ENCODE peak calls at places on chromosomes 12 and 14, in four cellular contexts. One of them, this sample, is unnamed.

GRCh38 chr12:26435005-26435404 is 239.6 kb downstream of the SSPN start:
- DNase-seq in GM12878: no peak
- DNase-seq in HepG2: no peak
- DNase-seq in K562: no peak
- DNase-seq in this sample: no peak

GRCh38 chr14:94761348-94761998 is 8.4 kb downstream of the GSC start:
- DNase-seq in GM12878: no peak
- DNase-seq in HepG2: no peak
- DNase-seq in K562: no peak
- DNase-seq in this sample: no peak

GRCh38 chr14:31926123-31926522 is 151.0 kb upstream of the ARHGAP5 start:
- DNase-seq in HepG2: peak; percentile 87
- DNase-seq in K562: peak; percentile 26
- DNase-seq in GM12878: no peak
- DNase-seq in this sample: no peak

GRCh38 chr14:35362441-35362840 is 42.1 kb downstream of the NFKBIA start:
- DNase-seq in HepG2: no peak
- DNase-seq in K562: no peak
- DNase-seq in GM12878: no peak
- DNase-seq in this sample: no peak

GRCh38 chr12:132026796-132027500 is 77.2 kb downstream of the EP400 start:
- DNase-seq in HepG2: no peak
- DNase-seq in K562: no peak
- DNase-seq in GM12878: no peak
- DNase-seq in this sample: no peak

GRCh38 chr14:90547968-90548367 is 151.1 kb downstream of the CALM1 start:
- DNase-seq in HepG2: no peak
- DNase-seq in GM12878: no peak
- DNase-seq in K562: no peak
- DNase-seq in this sample: no peak

GRCh38 chr12:54282949-54283593 is 2.5 kb downstream of the HNRNPA1 start:
- DNase-seq in GM12878: no peak
- DNase-seq in K562: peak; percentile 8
- DNase-seq in HepG2: no peak
- DNase-seq in this sample: no peak

GRCh38 chr12:98725481-98726247 is 80.6 kb downstream of the APAF1 start:
- DNase-seq in GM12878: no peak
- DNase-seq in K562: no peak
- DNase-seq in HepG2: peak; percentile 28
- DNase-seq in this sample: peak; percentile 62

GRCh38 chr12:16520328-16520727 is 85.6 kb downstream of the LMO3 start:
- DNase-seq in HepG2: no peak
- DNase-seq in K562: no peak
- DNase-seq in GM12878: no peak
- DNase-seq in this sample: no peak

GRCh38 chr12:12461281-12461922 is 101.3 kb downstream of the DUSP16 start:
- DNase-seq in HepG2: no peak
- DNase-seq in K562: no peak
- DNase-seq in GM12878: no peak
- DNase-seq in this sample: no peak

GRCh38 chr12:6752181-6752930 is 585 bp downstream of the MLF2 start:
- DNase-seq in GM12878: no peak
- DNase-seq in K562: peak; percentile 62
- DNase-seq in HepG2: peak; percentile 51
- DNase-seq in this sample: peak; percentile 54

GRCh38 chr12:7142057-7142644 is 12.0 kb downstream of the CLSTN3 start:
- DNase-seq in K562: peak; percentile 53
- DNase-seq in HepG2: peak; percentile 41
- DNase-seq in GM12878: no peak
- DNase-seq in this sample: peak; percentile 78

GRCh38 chr14:80954771-80955299 is 586 bp upstream of the TSHR start:
- DNase-seq in K562: peak; percentile 49
- DNase-seq in GM12878: no peak
- DNase-seq in HepG2: peak; percentile 68
- DNase-seq in this sample: peak; percentile 85

GRCh38 chr12:92151916-92152315 is 6.3 kb upstream of the BTG1 start:
- DNase-seq in GM12878: no peak
- DNase-seq in K562: no peak
- DNase-seq in HepG2: no peak
- DNase-seq in this sample: no peak

GRCh38 chr14:102610968-102611811 is 18.7 kb downstream of the RCOR1 start:
- DNase-seq in K562: no peak
- DNase-seq in GM12878: peak; percentile 48
- DNase-seq in HepG2: no peak
- DNase-seq in this sample: no peak

DNA sequence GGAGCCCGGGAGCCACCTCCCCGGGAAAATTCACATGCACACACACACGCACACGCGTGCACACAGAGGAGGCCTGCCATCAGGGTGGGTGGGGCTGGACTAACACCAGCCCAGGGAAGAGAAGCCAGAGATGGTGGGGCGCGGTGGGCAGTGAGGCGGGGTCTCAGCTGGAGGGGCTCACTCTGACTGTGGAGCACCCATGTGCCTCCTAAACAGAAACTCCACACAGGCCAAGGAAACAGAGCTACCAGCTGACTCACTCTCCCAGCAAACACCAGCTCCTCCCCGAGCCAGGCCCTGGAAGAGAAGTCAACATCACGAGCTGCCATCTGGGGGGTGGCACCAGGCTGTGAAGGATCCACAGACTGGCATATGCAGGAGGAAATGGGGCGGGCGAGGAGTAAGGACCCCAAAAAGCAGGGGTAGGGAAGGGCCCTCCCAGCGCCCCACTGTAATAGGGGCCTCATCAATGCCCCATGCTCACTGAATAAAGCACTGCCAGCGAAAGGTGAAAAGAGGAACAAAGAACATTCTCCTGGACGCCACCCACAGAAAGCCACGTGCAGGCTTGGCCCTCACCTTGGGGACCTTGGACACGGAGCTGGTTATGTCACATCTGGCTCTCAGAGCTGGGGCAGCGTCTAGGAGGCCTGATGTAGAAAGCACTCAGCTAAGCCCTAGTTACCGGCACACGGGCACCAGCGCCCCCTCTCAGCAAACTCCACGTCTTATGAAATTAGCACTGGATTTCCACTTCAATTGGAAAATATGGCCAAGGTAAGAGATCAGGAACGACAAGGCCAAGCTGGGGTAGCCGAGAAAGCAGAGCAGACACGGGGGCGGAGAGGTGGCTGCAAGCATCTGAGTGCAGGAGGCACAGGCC is 8.4 kb upstream of the INF2 start:
- DNase-seq in HepG2: peak; percentile 73
- DNase-seq in GM12878: no peak
- DNase-seq in K562: no peak
- DNase-seq in this sample: no peak
- TF ChIP-seq NR2C2 in HepG2: peak; percentile 30
- TF ChIP-seq NR2C2 in GM12878: no peak
- TF ChIP-seq NR2C2 in K562: no peak
- TF ChIP-seq NR2C2 in this sample: no peak

GRCh38 chr12:123995023-123995422 is 22.0 kb downstream of the ZNF664 start:
- DNase-seq in GM12878: no peak
- DNase-seq in HepG2: no peak
- DNase-seq in K562: no peak
- DNase-seq in this sample: no peak
- TF ChIP-seq NR2C2 in GM12878: no peak
- TF ChIP-seq NR2C2 in HepG2: no peak
- TF ChIP-seq NR2C2 in K562: no peak
- TF ChIP-seq NR2C2 in this sample: no peak

DNA sequence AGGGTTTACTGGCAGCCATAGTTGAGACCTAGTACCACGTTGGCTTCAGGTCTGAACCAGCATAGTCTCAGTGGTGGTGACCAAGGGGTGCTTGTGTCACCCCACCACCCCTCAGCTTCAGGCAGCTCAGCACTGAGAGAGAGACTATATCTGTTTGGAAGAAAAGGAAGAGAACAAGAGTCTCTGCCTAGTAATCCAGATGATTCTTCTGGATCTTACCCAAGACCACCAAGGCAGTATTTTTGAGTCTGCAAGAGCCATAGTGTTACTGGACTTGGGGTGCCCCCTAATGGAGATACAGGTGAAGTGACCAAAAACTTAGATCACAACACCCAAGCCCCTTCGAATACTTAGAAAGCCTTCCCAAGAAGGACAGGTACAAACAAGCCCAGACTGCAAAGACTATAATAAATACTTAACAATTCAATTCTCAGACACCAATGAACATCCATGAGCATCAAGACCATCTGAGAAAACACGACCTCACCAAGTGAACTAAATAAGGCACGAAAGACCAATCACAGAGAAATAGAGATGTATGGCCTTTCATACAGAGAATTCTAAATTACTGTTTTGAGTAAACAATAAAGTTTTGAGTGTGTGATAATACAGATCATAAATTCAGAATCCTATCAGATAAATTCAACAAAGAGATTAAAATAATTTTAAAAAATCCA is 107.0 kb downstream of the HELB start:
- DNase-seq in GM12878: no peak
- DNase-seq in HepG2: peak; percentile 34
- DNase-seq in K562: no peak
- DNase-seq in this sample: peak; percentile 45
- TF ChIP-seq NR2C2 in GM12878: no peak
- TF ChIP-seq NR2C2 in HepG2: no peak
- TF ChIP-seq NR2C2 in K562: no peak
- TF ChIP-seq NR2C2 in this sample: no peak

GRCh38 chr12:20438307-20438779 is 70.0 kb downstream of the PDE3A start:
- DNase-seq in HepG2: no peak
- DNase-seq in GM12878: no peak
- DNase-seq in K562: no peak
- DNase-seq in this sample: no peak
- TF ChIP-seq NR2C2 in HepG2: no peak
- TF ChIP-seq NR2C2 in GM12878: no peak
- TF ChIP-seq NR2C2 in K562: no peak
- TF ChIP-seq NR2C2 in this sample: no peak

DNA sequence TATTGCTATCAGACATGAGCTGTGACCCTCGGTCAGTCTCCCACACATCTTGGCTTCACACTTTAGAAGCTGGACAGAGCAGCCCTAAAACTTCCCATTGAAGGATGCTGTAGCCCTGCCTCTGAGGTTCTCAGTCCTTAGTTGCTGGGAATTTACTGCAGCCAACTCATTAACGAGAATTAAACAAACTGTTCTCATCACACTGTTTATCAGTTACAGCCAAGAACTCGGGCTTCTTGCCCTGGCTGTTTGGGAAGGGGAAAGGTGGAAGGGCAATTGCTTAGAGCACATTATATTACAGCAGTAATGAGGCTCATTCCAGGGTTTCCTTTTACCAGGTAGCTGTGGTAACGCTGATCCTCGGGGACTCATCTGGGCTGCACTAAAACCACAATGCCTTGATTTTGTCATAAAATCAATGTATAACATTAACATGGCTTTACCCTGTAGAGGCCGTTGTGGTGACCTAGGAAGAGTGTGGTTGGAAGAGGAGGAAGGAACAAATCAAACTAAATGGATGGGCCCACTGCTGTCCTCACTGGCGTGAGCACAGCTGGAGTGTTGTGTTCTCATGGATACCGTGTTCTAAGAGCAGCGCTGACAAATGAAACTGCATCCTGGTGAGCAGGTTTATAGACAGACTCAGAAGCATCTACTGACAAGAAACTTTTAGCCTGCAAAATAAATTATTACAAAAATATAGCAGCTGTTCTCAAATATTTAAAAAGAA is 87.0 kb downstream of the GPR135 start:
- DNase-seq in K562: no peak
- DNase-seq in HepG2: no peak
- DNase-seq in GM12878: no peak
- DNase-seq in this sample: no peak
- TF ChIP-seq NR2C2 in K562: no peak
- TF ChIP-seq NR2C2 in HepG2: no peak
- TF ChIP-seq NR2C2 in GM12878: no peak
- TF ChIP-seq NR2C2 in this sample: no peak

DNA sequence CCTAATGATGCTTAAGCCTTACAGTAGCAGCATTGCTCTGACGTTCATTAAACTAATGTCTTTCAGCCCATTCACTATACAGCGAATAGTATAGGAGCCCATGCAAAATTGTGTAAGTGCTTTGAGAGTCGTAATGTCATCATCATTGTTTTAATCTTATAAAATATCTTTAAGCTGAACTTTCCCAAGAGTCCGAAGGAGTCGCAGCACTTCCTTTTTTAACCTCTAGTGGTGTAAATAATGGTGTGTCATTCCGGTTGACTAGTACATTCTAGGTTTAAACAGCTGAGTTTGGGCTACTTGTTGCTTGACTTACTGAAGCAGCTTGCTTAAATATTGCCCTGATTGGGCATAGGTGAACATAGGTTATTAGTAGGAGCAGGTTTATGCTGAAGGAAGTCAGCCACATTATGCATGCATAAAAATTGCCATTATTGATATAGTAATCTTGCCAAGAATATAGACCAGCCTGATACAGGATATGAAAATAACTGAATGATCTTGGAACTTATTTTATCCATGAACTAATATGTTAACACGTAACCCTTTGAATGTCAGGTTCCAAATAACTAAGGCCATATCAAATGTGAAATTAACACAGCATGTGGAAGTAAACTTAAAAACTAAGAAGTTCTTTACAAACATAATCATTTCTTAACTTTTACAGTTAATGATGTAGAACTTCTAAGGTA is 2.6 kb downstream of the WNK1 start:
- DNase-seq in GM12878: no peak
- DNase-seq in K562: peak; percentile 15
- DNase-seq in HepG2: peak; percentile 70
- DNase-seq in this sample: no peak
- TF ChIP-seq NR2C2 in GM12878: no peak
- TF ChIP-seq NR2C2 in K562: no peak
- TF ChIP-seq NR2C2 in HepG2: no peak
- TF ChIP-seq NR2C2 in this sample: no peak

GRCh38 chr12:66960704-66961690 is 282.1 kb upstream of the GRIP1 start:
- DNase-seq in K562: no peak
- DNase-seq in GM12878: no peak
- DNase-seq in HepG2: no peak
- DNase-seq in this sample: no peak
- TF ChIP-seq NR2C2 in K562: no peak
- TF ChIP-seq NR2C2 in GM12878: no peak
- TF ChIP-seq NR2C2 in HepG2: no peak
- TF ChIP-seq NR2C2 in this sample: no peak

GRCh38 chr12:81222841-81223595 is 145.1 kb downstream of the ACSS3 start:
- DNase-seq in GM12878: no peak
- DNase-seq in HepG2: no peak
- DNase-seq in K562: no peak
- DNase-seq in this sample: no peak
- TF ChIP-seq NR2C2 in GM12878: no peak
- TF ChIP-seq NR2C2 in HepG2: no peak
- TF ChIP-seq NR2C2 in K562: no peak
- TF ChIP-seq NR2C2 in this sample: no peak